ENCODE peak calls at places on chromosomes 16 and 17, in five cellular contexts. One of them, this sample, is unnamed.

GRCh38 chr16:59632266-59632855 is 898.2 kb upstream of the GOT2 start:
- DNase-seq in CD4-positive, alpha-beta memory T cell: no peak
- DNase-seq in lower leg skin: no peak
- DNase-seq in fibroblast of lung: peak
- DNase-seq in fibroblast of pulmonary artery: peak
- DNase-seq in this sample: no peak

GRCh38 chr17:77288115-77288619 is 147.4 kb downstream of the SEC14L1 start:
- DNase-seq in CD4-positive, alpha-beta memory T cell: no peak
- DNase-seq in lower leg skin: no peak
- DNase-seq in fibroblast of lung: no peak
- DNase-seq in fibroblast of pulmonary artery: no peak
- DNase-seq in this sample: no peak

GRCh38 chr17:62804822-62805221 is 3.3 kb downstream of the MARCHF10 start:
- DNase-seq in CD4-positive, alpha-beta memory T cell: no peak
- DNase-seq in lower leg skin: peak
- DNase-seq in fibroblast of lung: peak
- DNase-seq in fibroblast of pulmonary artery: peak
- DNase-seq in this sample: no peak

GRCh38 chr16:66580605-66581209 is 1.4 kb downstream of the CMTM2 start:
- DNase-seq in CD4-positive, alpha-beta memory T cell: no peak
- DNase-seq in lower leg skin: no peak
- DNase-seq in fibroblast of lung: peak
- DNase-seq in fibroblast of pulmonary artery: peak
- DNase-seq in this sample: no peak

GRCh38 chr17:40646791-40647548 is 648 bp downstream of the SMARCE1 start:
- DNase-seq in CD4-positive, alpha-beta memory T cell: no peak
- DNase-seq in lower leg skin: no peak
- DNase-seq in fibroblast of lung: peak
- DNase-seq in fibroblast of pulmonary artery: peak
- DNase-seq in this sample: peak

GRCh38 chr16:58299757-58300349 is 5.0 kb upstream of the PRSS54 start:
- DNase-seq in CD4-positive, alpha-beta memory T cell: peak
- DNase-seq in lower leg skin: no peak
- DNase-seq in fibroblast of lung: peak
- DNase-seq in fibroblast of pulmonary artery: peak
- DNase-seq in this sample: no peak

GRCh38 chr17:82590216-82590615 is 58.0 kb downstream of the WDR45B start:
- DNase-seq in CD4-positive, alpha-beta memory T cell: no peak
- DNase-seq in lower leg skin: no peak
- DNase-seq in fibroblast of lung: no peak
- DNase-seq in fibroblast of pulmonary artery: no peak
- DNase-seq in this sample: no peak

GRCh38 chr17:8164815-8165131 is 2.0 kb upstream of the VAMP2 start:
- DNase-seq in CD4-positive, alpha-beta memory T cell: no peak
- DNase-seq in lower leg skin: peak
- DNase-seq in fibroblast of lung: no peak
- DNase-seq in fibroblast of pulmonary artery: no peak
- DNase-seq in this sample: no peak

GRCh38 chr16:70696952-70697600 is 11.2 kb upstream of the MTSS2 start:
- DNase-seq in CD4-positive, alpha-beta memory T cell: no peak
- DNase-seq in lower leg skin: no peak
- DNase-seq in fibroblast of lung: no peak
- DNase-seq in fibroblast of pulmonary artery: no peak
- DNase-seq in this sample: no peak

GRCh38 chr17:12990041-12990808 is 27.6 kb downstream of the ELAC2 start:
- DNase-seq in CD4-positive, alpha-beta memory T cell: no peak
- DNase-seq in lower leg skin: no peak
- DNase-seq in fibroblast of lung: no peak
- DNase-seq in fibroblast of pulmonary artery: no peak
- DNase-seq in this sample: no peak

GRCh38 chr16:82991941-82992675 is 365.3 kb downstream of the CDH13 start:
- DNase-seq in CD4-positive, alpha-beta memory T cell: no peak
- DNase-seq in lower leg skin: no peak
- DNase-seq in fibroblast of lung: no peak
- DNase-seq in fibroblast of pulmonary artery: no peak
- DNase-seq in this sample: no peak

GRCh38 chr16:70788668-70789161 is 12.2 kb downstream of the VAC14 start:
- DNase-seq in CD4-positive, alpha-beta memory T cell: no peak
- DNase-seq in lower leg skin: no peak
- DNase-seq in fibroblast of lung: peak
- DNase-seq in fibroblast of pulmonary artery: peak
- DNase-seq in this sample: no peak

GRCh38 chr17:56125830-56126819 is 27.1 kb upstream of the ANKFN1 start:
- DNase-seq in CD4-positive, alpha-beta memory T cell: no peak
- DNase-seq in lower leg skin: no peak
- DNase-seq in fibroblast of lung: peak
- DNase-seq in fibroblast of pulmonary artery: peak
- DNase-seq in this sample: no peak

GRCh38 chr16:86585821-86586611 is 7.7 kb downstream of the FOXL1 start:
- DNase-seq in CD4-positive, alpha-beta memory T cell: no peak
- DNase-seq in lower leg skin: peak
- DNase-seq in fibroblast of lung: peak
- DNase-seq in fibroblast of pulmonary artery: no peak
- DNase-seq in this sample: no peak

GRCh38 chr17:65109990-65110680 is 27.0 kb upstream of the RGS9 start:
- DNase-seq in CD4-positive, alpha-beta memory T cell: no peak
- DNase-seq in lower leg skin: no peak
- DNase-seq in fibroblast of lung: peak
- DNase-seq in fibroblast of pulmonary artery: no peak
- DNase-seq in this sample: no peak

GRCh38 chr16:57882206-57882605 is 79.9 kb upstream of the KIFC3 start:
- DNase-seq in CD4-positive, alpha-beta memory T cell: no peak
- DNase-seq in lower leg skin: no peak
- DNase-seq in fibroblast of lung: no peak
- DNase-seq in fibroblast of pulmonary artery: no peak
- DNase-seq in this sample: no peak

GRCh38 chr16:51971184-51971583 is 575.8 kb downstream of the TOX3 start:
- DNase-seq in CD4-positive, alpha-beta memory T cell: no peak
- DNase-seq in lower leg skin: no peak
- DNase-seq in fibroblast of lung: no peak
- DNase-seq in fibroblast of pulmonary artery: peak
- DNase-seq in this sample: no peak

GRCh38 chr16:82667437-82667836 is 40.7 kb downstream of the CDH13 start:
- DNase-seq in CD4-positive, alpha-beta memory T cell: no peak
- DNase-seq in lower leg skin: no peak
- DNase-seq in fibroblast of lung: no peak
- DNase-seq in fibroblast of pulmonary artery: no peak
- DNase-seq in this sample: no peak

GRCh38 chr16:51151435-51151950 is 423 bp upstream of the SALL1 start:
- DNase-seq in CD4-positive, alpha-beta memory T cell: no peak
- DNase-seq in lower leg skin: no peak
- DNase-seq in fibroblast of lung: peak
- DNase-seq in fibroblast of pulmonary artery: peak
- DNase-seq in this sample: no peak

GRCh38 chr16:31002252-31002700 is 8.2 kb downstream of the STX1B start:
- DNase-seq in CD4-positive, alpha-beta memory T cell: no peak
- DNase-seq in lower leg skin: peak
- DNase-seq in fibroblast of lung: no peak
- DNase-seq in fibroblast of pulmonary artery: no peak
- DNase-seq in this sample: no peak

GRCh38 chr16:89316701-89317100 is 99.2 kb downstream of the ZNF778 start:
- DNase-seq in CD4-positive, alpha-beta memory T cell: no peak
- DNase-seq in lower leg skin: no peak
- DNase-seq in fibroblast of lung: no peak
- DNase-seq in fibroblast of pulmonary artery: no peak
- DNase-seq in this sample: no peak

DNA sequence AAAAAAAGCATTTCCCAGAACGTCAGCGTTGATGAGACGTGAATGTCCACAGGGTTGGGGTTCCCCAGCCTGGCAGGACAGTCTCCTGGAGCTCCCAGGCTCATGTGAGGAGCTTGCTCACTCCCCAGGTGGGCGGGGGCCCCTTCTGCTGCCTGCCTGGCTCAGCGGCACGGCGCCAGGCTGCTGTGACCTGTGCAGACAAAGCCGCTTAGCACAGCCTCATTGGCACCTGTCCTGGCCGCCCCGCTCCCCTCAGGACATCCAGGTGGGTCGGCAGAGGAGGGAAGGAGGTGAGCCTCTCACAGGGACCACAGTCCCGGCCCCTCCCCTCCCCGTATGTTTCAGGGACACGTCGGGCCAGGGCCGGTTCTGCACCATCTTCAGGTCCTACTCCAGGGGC is 12.9 kb upstream of the WFIKKN1 start:
- DNase-seq in CD4-positive, alpha-beta memory T cell: no peak
- DNase-seq in lower leg skin: no peak
- DNase-seq in fibroblast of lung: no peak
- DNase-seq in fibroblast of pulmonary artery: no peak
- DNase-seq in this sample: no peak
- H3K4me3 ChIP-seq in CD4-positive, alpha-beta memory T cell: no peak
- H3K4me3 ChIP-seq in lower leg skin: no peak
- H3K4me3 ChIP-seq in fibroblast of lung: no peak
- H3K4me3 ChIP-seq in fibroblast of pulmonary artery: no peak
- H3K4me3 ChIP-seq in this sample: no peak

GRCh38 chr17:50129303-50129945 is 536 bp downstream of the SAMD14 start:
- DNase-seq in CD4-positive, alpha-beta memory T cell: peak
- DNase-seq in lower leg skin: no peak
- DNase-seq in fibroblast of lung: peak
- DNase-seq in fibroblast of pulmonary artery: peak
- DNase-seq in this sample: no peak
- H3K4me3 ChIP-seq in CD4-positive, alpha-beta memory T cell: no peak
- H3K4me3 ChIP-seq in lower leg skin: no peak
- H3K4me3 ChIP-seq in fibroblast of lung: peak
- H3K4me3 ChIP-seq in fibroblast of pulmonary artery: peak
- H3K4me3 ChIP-seq in this sample: peak

GRCh38 chr17:43755389-43755875 is 3.2 kb downstream of the SOST start:
- DNase-seq in CD4-positive, alpha-beta memory T cell: no peak
- DNase-seq in lower leg skin: peak
- DNase-seq in fibroblast of lung: peak
- DNase-seq in fibroblast of pulmonary artery: peak
- DNase-seq in this sample: no peak
- H3K4me3 ChIP-seq in CD4-positive, alpha-beta memory T cell: no peak
- H3K4me3 ChIP-seq in lower leg skin: no peak
- H3K4me3 ChIP-seq in fibroblast of lung: no peak
- H3K4me3 ChIP-seq in fibroblast of pulmonary artery: no peak
- H3K4me3 ChIP-seq in this sample: no peak

GRCh38 chr17:36482611-36483504 is 3.6 kb upstream of the ZNHIT3 start:
- DNase-seq in CD4-positive, alpha-beta memory T cell: peak
- DNase-seq in lower leg skin: peak
- DNase-seq in fibroblast of lung: peak
- DNase-seq in fibroblast of pulmonary artery: peak
- DNase-seq in this sample: no peak
- H3K4me3 ChIP-seq in CD4-positive, alpha-beta memory T cell: peak
- H3K4me3 ChIP-seq in lower leg skin: no peak
- H3K4me3 ChIP-seq in fibroblast of lung: peak
- H3K4me3 ChIP-seq in fibroblast of pulmonary artery: peak
- H3K4me3 ChIP-seq in this sample: no peak

DNA sequence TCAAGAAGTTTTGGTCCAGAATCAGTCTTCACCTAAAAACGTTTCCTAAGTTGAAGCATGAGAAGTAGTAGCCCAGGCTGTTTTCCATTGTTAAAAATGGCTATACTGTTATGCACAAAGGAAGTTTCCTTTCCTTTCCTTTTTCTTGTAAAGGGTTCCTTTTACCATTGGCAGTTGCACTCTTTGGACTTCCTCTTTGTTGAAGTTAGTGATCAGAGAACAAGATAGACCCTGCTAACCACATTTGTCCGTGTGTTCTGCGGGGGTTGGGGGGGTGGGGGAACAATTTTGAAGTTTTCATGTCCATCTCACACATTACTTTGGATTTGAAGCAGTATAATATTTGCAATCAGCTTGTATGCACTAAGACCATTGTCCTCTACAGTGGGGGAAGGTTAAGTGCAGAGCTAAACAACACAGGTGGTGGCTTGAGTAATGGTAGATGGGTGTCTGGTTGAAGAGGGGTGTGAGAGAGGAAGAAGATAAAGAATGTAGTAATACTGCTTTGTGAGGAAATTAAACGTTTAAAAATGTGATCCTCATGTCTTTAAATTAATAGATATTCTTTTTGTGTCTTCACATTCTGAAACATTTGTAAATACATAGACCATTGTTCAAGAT is 1.4 kb downstream of the LPCAT2 start:
- DNase-seq in CD4-positive, alpha-beta memory T cell: no peak
- DNase-seq in lower leg skin: no peak
- DNase-seq in fibroblast of lung: no peak
- DNase-seq in fibroblast of pulmonary artery: no peak
- DNase-seq in this sample: no peak
- H3K4me3 ChIP-seq in CD4-positive, alpha-beta memory T cell: no peak
- H3K4me3 ChIP-seq in lower leg skin: no peak
- H3K4me3 ChIP-seq in fibroblast of lung: peak
- H3K4me3 ChIP-seq in fibroblast of pulmonary artery: peak
- H3K4me3 ChIP-seq in this sample: no peak

GRCh38 chr16:29877266-29877961 is 14.4 kb upstream of the CDIPT start:
- DNase-seq in CD4-positive, alpha-beta memory T cell: peak
- DNase-seq in lower leg skin: no peak
- DNase-seq in fibroblast of lung: peak
- DNase-seq in fibroblast of pulmonary artery: peak
- DNase-seq in this sample: peak

GRCh38 chr16:29876186-29876577 is 13.2 kb upstream of the CDIPT start:
- DNase-seq in CD4-positive, alpha-beta memory T cell: no peak
- DNase-seq in lower leg skin: no peak
- DNase-seq in fibroblast of lung: no peak
- DNase-seq in fibroblast of pulmonary artery: no peak
- DNase-seq in this sample: no peak

GRCh38 chr16:29875206-29875605 is 12.2 kb upstream of the CDIPT start:
- DNase-seq in CD4-positive, alpha-beta memory T cell: no peak
- DNase-seq in lower leg skin: no peak
- DNase-seq in fibroblast of lung: no peak
- DNase-seq in fibroblast of pulmonary artery: no peak
- DNase-seq in this sample: no peak

GRCh38 chr16:29873319-29873718 is 10.3 kb upstream of the CDIPT start:
- DNase-seq in CD4-positive, alpha-beta memory T cell: no peak
- DNase-seq in lower leg skin: no peak
- DNase-seq in fibroblast of lung: no peak
- DNase-seq in fibroblast of pulmonary artery: no peak
- DNase-seq in this sample: no peak

DNA sequence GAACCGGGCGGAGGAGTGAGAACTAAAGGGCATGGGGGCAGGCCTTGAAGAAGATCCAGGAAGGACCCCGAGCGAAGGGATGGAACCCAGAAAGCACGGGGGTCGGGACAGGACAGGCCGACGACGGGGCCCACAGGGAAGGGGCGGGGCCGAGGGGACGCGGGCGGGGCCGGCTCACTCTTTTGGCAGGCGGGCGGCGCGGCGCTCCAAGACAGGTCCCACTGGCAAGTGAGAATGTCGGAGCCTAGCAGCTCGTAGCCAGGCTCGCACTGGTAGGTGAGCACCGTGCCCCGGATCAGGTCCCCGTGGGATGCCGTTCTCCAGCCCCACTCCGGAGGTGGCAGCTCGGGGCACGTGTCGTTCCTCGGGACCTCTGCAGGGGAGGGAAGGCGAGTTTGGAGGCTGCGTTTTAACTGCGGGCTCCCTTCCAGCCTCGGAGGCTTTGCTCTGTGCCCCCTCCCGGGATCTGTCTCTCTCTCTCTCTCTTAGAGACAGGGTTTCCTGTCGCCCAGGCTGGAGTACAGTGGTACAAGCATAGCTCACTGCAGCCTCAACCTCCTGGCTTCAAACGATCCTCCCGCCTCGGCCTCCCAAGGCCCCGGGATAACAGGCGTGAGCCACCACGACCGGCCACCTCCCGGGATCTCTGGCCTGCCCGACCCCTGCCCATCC is 13.7 kb upstream of the CDIPT start:
- DNase-seq in CD4-positive, alpha-beta memory T cell: peak
- DNase-seq in lower leg skin: no peak
- DNase-seq in fibroblast of lung: no peak
- DNase-seq in fibroblast of pulmonary artery: no peak
- DNase-seq in this sample: no peak
- H3K4me3 ChIP-seq in CD4-positive, alpha-beta memory T cell: peak
- H3K4me3 ChIP-seq in lower leg skin: no peak
- H3K4me3 ChIP-seq in fibroblast of lung: no peak
- H3K4me3 ChIP-seq in fibroblast of pulmonary artery: peak
- H3K4me3 ChIP-seq in this sample: no peak

GRCh38 chr17:57989011-57989345 is 924 bp upstream of the VEZF1 start:
- DNase-seq in CD4-positive, alpha-beta memory T cell: no peak
- DNase-seq in lower leg skin: no peak
- DNase-seq in fibroblast of lung: peak
- DNase-seq in fibroblast of pulmonary artery: peak
- DNase-seq in this sample: no peak
- H3K4me3 ChIP-seq in CD4-positive, alpha-beta memory T cell: peak
- H3K4me3 ChIP-seq in lower leg skin: no peak
- H3K4me3 ChIP-seq in fibroblast of lung: peak
- H3K4me3 ChIP-seq in fibroblast of pulmonary artery: peak
- H3K4me3 ChIP-seq in this sample: no peak

This sample was measured in GM12864.